ENCODE peak calls at places on chromosomes 6 and 20, in six cellular contexts. U is hippocampal formation; D is stimulated activated CD4-positive, alpha-beta T cell treated with anti-CD3 and anti-CD28 coated beads, Interleukin-1b, Interleukin-23, amount 100 ng/mL, for 1 hour; N is cardiac septum; H is heart right ventricle; E is NCI-H146. C is an unnamed sample.

GRCh38 chr6:18389479-18389878 is 2.3 kb downstream of the RNF144B start:
- DNase-seq in N (no peak), D (no peak), H (no peak), U (no peak), E (no peak), C (no peak)

GRCh38 chr20:41513829-41514228 is 104.3 kb downstream of the CHD6 start:
- DNase-seq in E (no peak), N (no peak), D (no peak), U (no peak), H (no peak), C (no peak)

GRCh38 chr20:38724603-38725457 is 544 bp downstream of the SLC32A1 start:
- DNase-seq in D (no peak), H (no peak), E (peak), N (no peak), U (no peak), C (no peak)

GRCh38 chr6:97392735-97393134 is 109.7 kb upstream of the MMS22L start:
- DNase-seq in N (no peak), E (no peak), D (no peak), H (no peak), U (no peak), C (no peak)

GRCh38 chr20:63230800-63231268 is 4.9 kb upstream of the BIRC7 start:
- DNase-seq in H (peak), D (no peak), E (peak), U (peak), N (no peak), C (peak)

GRCh38 chr6:154156135-154156948 is 117.3 kb downstream of the OPRM1 start:
- DNase-seq in U (peak), E (peak), D (peak), N (no peak), H (no peak), C (no peak)

GRCh38 chr6:11323666-11324452 is 91.4 kb upstream of the NEDD9 start:
- DNase-seq in E (no peak), D (no peak), U (no peak), H (no peak), N (peak), C (peak)

GRCh38 chr6:10310826-10311225 is 104.0 kb downstream of the TFAP2A start:
- DNase-seq in H (no peak), N (no peak), D (no peak), U (no peak), E (peak), C (no peak)

C was measured in left ventricle myocardium inferior.